ENCODE peak calls at places on chromosome 13, in nine cellular contexts. One of them, this sample, is unnamed. For H3K4me1, the result is how much of the 10 kb centered on the place peaks cover.

GRCh38 chr13:64164435-64164834 is 2748.8 kb upstream of the PCDH20 start:
- DNase-seq in left lung: peak
- DNase-seq in mesenchymal stem cell: no peak
- DNase-seq in neural progenitor cell: no peak
- DNase-seq in CD8-positive, alpha-beta memory T cell: no peak
- DNase-seq in neuronal stem cell: no peak
- DNase-seq in effector memory CD4-positive, alpha-beta T cell: no peak
- DNase-seq in hepatocyte: no peak
- DNase-seq in vagina: no peak
- DNase-seq in this sample: no peak

GRCh38 chr13:19822673-19823072 is 39.9 kb upstream of the PSPC1 start:
- DNase-seq in left lung: no peak
- DNase-seq in mesenchymal stem cell: no peak
- DNase-seq in neural progenitor cell: no peak
- DNase-seq in CD8-positive, alpha-beta memory T cell: no peak
- DNase-seq in neuronal stem cell: no peak
- DNase-seq in effector memory CD4-positive, alpha-beta T cell: no peak
- DNase-seq in hepatocyte: no peak
- DNase-seq in vagina: no peak
- DNase-seq in this sample: no peak

GRCh38 chr13:108306768-108307332 is 37.3 kb downstream of the TNFSF13B start:
- DNase-seq in left lung: no peak
- DNase-seq in mesenchymal stem cell: no peak
- DNase-seq in neural progenitor cell: no peak
- DNase-seq in CD8-positive, alpha-beta memory T cell: no peak
- DNase-seq in neuronal stem cell: no peak
- DNase-seq in effector memory CD4-positive, alpha-beta T cell: no peak
- DNase-seq in hepatocyte: no peak
- DNase-seq in vagina: no peak
- DNase-seq in this sample: no peak

GRCh38 chr13:30718661-30719520 is 16.5 kb upstream of the ALOX5AP start:
- DNase-seq in left lung: no peak
- DNase-seq in mesenchymal stem cell: peak
- DNase-seq in neural progenitor cell: no peak
- DNase-seq in CD8-positive, alpha-beta memory T cell: no peak
- DNase-seq in neuronal stem cell: no peak
- DNase-seq in effector memory CD4-positive, alpha-beta T cell: no peak
- DNase-seq in hepatocyte: no peak
- DNase-seq in vagina: no peak
- DNase-seq in this sample: no peak

GRCh38 chr13:106768991-106769390 is 201.1 kb upstream of the ARGLU1 start:
- DNase-seq in left lung: no peak
- DNase-seq in mesenchymal stem cell: no peak
- DNase-seq in neural progenitor cell: no peak
- DNase-seq in CD8-positive, alpha-beta memory T cell: no peak
- DNase-seq in neuronal stem cell: no peak
- DNase-seq in effector memory CD4-positive, alpha-beta T cell: no peak
- DNase-seq in hepatocyte: no peak
- DNase-seq in vagina: no peak
- DNase-seq in this sample: no peak

GRCh38 chr13:46632171-46632570 is 79.2 kb downstream of the LRCH1 start:
- DNase-seq in left lung: no peak
- DNase-seq in mesenchymal stem cell: no peak
- DNase-seq in neural progenitor cell: no peak
- DNase-seq in CD8-positive, alpha-beta memory T cell: no peak
- DNase-seq in neuronal stem cell: no peak
- DNase-seq in effector memory CD4-positive, alpha-beta T cell: no peak
- DNase-seq in hepatocyte: no peak
- DNase-seq in vagina: no peak
- DNase-seq in this sample: no peak

GRCh38 chr13:60484865-60485264 is 87.8 kb downstream of the TDRD3 start:
- DNase-seq in left lung: no peak
- DNase-seq in mesenchymal stem cell: no peak
- DNase-seq in neural progenitor cell: no peak
- DNase-seq in CD8-positive, alpha-beta memory T cell: no peak
- DNase-seq in neuronal stem cell: no peak
- DNase-seq in effector memory CD4-positive, alpha-beta T cell: no peak
- DNase-seq in hepatocyte: no peak
- DNase-seq in vagina: no peak
- DNase-seq in this sample: no peak

GRCh38 chr13:39530996-39531395 is 72.0 kb downstream of the LHFPL6 start:
- DNase-seq in left lung: no peak
- DNase-seq in mesenchymal stem cell: no peak
- DNase-seq in neural progenitor cell: no peak
- DNase-seq in CD8-positive, alpha-beta memory T cell: no peak
- DNase-seq in neuronal stem cell: no peak
- DNase-seq in effector memory CD4-positive, alpha-beta T cell: no peak
- DNase-seq in hepatocyte: no peak
- DNase-seq in vagina: no peak
- DNase-seq in this sample: no peak

GRCh38 chr13:114315074-114315785 is 927 bp downstream of the CHAMP1 start:
- DNase-seq in left lung: no peak
- DNase-seq in mesenchymal stem cell: no peak
- DNase-seq in neural progenitor cell: no peak
- DNase-seq in CD8-positive, alpha-beta memory T cell: peak
- DNase-seq in neuronal stem cell: no peak
- DNase-seq in effector memory CD4-positive, alpha-beta T cell: no peak
- DNase-seq in hepatocyte: no peak
- DNase-seq in vagina: no peak
- DNase-seq in this sample: no peak

GRCh38 chr13:47621931-47622330 is 379.1 kb downstream of the SUCLA2 start:
- DNase-seq in left lung: no peak
- DNase-seq in mesenchymal stem cell: no peak
- DNase-seq in neural progenitor cell: no peak
- DNase-seq in CD8-positive, alpha-beta memory T cell: no peak
- DNase-seq in neuronal stem cell: no peak
- DNase-seq in effector memory CD4-positive, alpha-beta T cell: no peak
- DNase-seq in hepatocyte: no peak
- DNase-seq in vagina: no peak
- DNase-seq in this sample: no peak

GRCh38 chr13:113821847-113822246 is 42.0 kb downstream of the GAS6 start:
- DNase-seq in left lung: peak
- DNase-seq in mesenchymal stem cell: no peak
- DNase-seq in neural progenitor cell: no peak
- DNase-seq in CD8-positive, alpha-beta memory T cell: no peak
- DNase-seq in neuronal stem cell: no peak
- DNase-seq in effector memory CD4-positive, alpha-beta T cell: no peak
- DNase-seq in hepatocyte: no peak
- DNase-seq in vagina: no peak
- DNase-seq in this sample: no peak

GRCh38 chr13:20188649-20189553 is 3.8 kb downstream of the GJB2 start:
- DNase-seq in left lung: peak
- DNase-seq in mesenchymal stem cell: no peak
- DNase-seq in neural progenitor cell: peak
- DNase-seq in CD8-positive, alpha-beta memory T cell: no peak
- DNase-seq in neuronal stem cell: no peak
- DNase-seq in effector memory CD4-positive, alpha-beta T cell: no peak
- DNase-seq in hepatocyte: no peak
- DNase-seq in vagina: peak
- DNase-seq in this sample: peak

GRCh38 chr13:66994097-66994496 is 236.0 kb downstream of the PCDH9 start:
- DNase-seq in left lung: peak
- DNase-seq in mesenchymal stem cell: peak
- DNase-seq in neural progenitor cell: peak
- DNase-seq in CD8-positive, alpha-beta memory T cell: no peak
- DNase-seq in neuronal stem cell: peak
- DNase-seq in effector memory CD4-positive, alpha-beta T cell: no peak
- DNase-seq in hepatocyte: peak
- DNase-seq in vagina: no peak
- DNase-seq in this sample: peak

GRCh38 chr13:51793570-51794273 is 10.2 kb downstream of the DHRS12 start:
- DNase-seq in left lung: no peak
- DNase-seq in mesenchymal stem cell: peak
- DNase-seq in neural progenitor cell: no peak
- DNase-seq in CD8-positive, alpha-beta memory T cell: no peak
- DNase-seq in neuronal stem cell: no peak
- DNase-seq in effector memory CD4-positive, alpha-beta T cell: no peak
- DNase-seq in hepatocyte: peak
- DNase-seq in vagina: no peak
- DNase-seq in this sample: peak

GRCh38 chr13:45333973-45334922 is 6.7 kb downstream of the TPT1 start:
- DNase-seq in left lung: no peak
- DNase-seq in mesenchymal stem cell: peak
- DNase-seq in neural progenitor cell: no peak
- DNase-seq in CD8-positive, alpha-beta memory T cell: peak
- DNase-seq in neuronal stem cell: no peak
- DNase-seq in effector memory CD4-positive, alpha-beta T cell: peak
- DNase-seq in hepatocyte: no peak
- DNase-seq in vagina: no peak
- DNase-seq in this sample: no peak
- H3K4me1 ChIP-seq in left lung: under half
- H3K4me1 ChIP-seq in mesenchymal stem cell: under half
- H3K4me1 ChIP-seq in neural progenitor cell: under half
- H3K4me1 ChIP-seq in CD8-positive, alpha-beta memory T cell: half or more
- H3K4me1 ChIP-seq in neuronal stem cell: under half
- H3K4me1 ChIP-seq in effector memory CD4-positive, alpha-beta T cell: half or more
- H3K4me1 ChIP-seq in hepatocyte: under half
- H3K4me1 ChIP-seq in vagina: half or more
- H3K4me1 ChIP-seq in this sample: half or more

GRCh38 chr13:87677043-87677333 is 5.8 kb downstream of the SLITRK5 start:
- DNase-seq in left lung: no peak
- DNase-seq in mesenchymal stem cell: no peak
- DNase-seq in neural progenitor cell: no peak
- DNase-seq in CD8-positive, alpha-beta memory T cell: no peak
- DNase-seq in neuronal stem cell: no peak
- DNase-seq in effector memory CD4-positive, alpha-beta T cell: no peak
- DNase-seq in hepatocyte: peak
- DNase-seq in vagina: no peak
- DNase-seq in this sample: no peak

GRCh38 chr13:87675851-87676250 is 4.7 kb downstream of the SLITRK5 start:
- DNase-seq in left lung: no peak
- DNase-seq in mesenchymal stem cell: no peak
- DNase-seq in neural progenitor cell: no peak
- DNase-seq in CD8-positive, alpha-beta memory T cell: no peak
- DNase-seq in neuronal stem cell: no peak
- DNase-seq in effector memory CD4-positive, alpha-beta T cell: no peak
- DNase-seq in hepatocyte: no peak
- DNase-seq in vagina: no peak
- DNase-seq in this sample: no peak

GRCh38 chr13:87678353-87678752 is 7.2 kb downstream of the SLITRK5 start:
- DNase-seq in left lung: no peak
- DNase-seq in mesenchymal stem cell: no peak
- DNase-seq in neural progenitor cell: no peak
- DNase-seq in CD8-positive, alpha-beta memory T cell: no peak
- DNase-seq in neuronal stem cell: no peak
- DNase-seq in effector memory CD4-positive, alpha-beta T cell: no peak
- DNase-seq in hepatocyte: no peak
- DNase-seq in vagina: no peak
- DNase-seq in this sample: no peak

GRCh38 chr13:87677334-87678234 is 6.4 kb downstream of the SLITRK5 start:
- DNase-seq in left lung: peak
- DNase-seq in mesenchymal stem cell: peak
- DNase-seq in neural progenitor cell: peak
- DNase-seq in CD8-positive, alpha-beta memory T cell: peak
- DNase-seq in neuronal stem cell: peak
- DNase-seq in effector memory CD4-positive, alpha-beta T cell: no peak
- DNase-seq in hepatocyte: peak
- DNase-seq in vagina: peak
- DNase-seq in this sample: peak

DNA sequence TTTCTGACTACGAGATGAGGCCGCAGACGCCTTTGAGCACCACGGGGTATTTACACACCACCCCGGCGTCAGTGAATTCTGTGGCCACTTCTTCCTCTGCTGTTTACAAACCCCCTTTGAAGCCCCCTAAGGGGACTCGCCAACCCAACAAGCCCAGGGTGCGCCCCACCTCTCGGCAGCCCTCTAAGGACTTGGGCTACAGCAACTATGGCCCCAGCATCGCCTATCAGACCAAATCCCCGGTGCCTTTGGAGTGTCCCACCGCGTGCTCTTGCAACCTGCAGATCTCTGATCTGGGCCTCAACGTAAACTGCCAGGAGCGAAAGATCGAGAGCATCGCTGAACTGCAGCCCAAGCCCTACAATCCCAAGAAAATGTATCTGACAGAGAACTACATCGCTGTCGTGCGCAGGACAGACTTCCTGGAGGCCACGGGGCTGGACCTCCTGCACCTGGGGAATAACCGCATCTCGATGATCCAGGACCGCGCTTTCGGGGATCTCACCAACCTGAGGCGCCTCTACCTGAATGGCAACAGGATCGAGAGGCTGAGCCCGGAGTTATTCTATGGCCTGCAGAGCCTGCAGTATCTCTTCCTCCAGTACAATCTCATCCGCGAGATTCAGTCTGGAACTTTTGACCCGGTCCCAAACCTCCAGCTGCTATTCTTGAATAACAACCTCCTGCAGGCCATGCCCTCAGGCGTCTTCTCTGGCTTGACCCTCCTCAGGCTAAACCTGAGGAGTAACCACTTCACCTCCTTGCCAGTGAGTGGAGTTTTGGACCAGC is 5.3 kb downstream of the SLITRK5 start:
- DNase-seq in left lung: peak
- DNase-seq in mesenchymal stem cell: no peak
- DNase-seq in neural progenitor cell: peak
- DNase-seq in CD8-positive, alpha-beta memory T cell: no peak
- DNase-seq in neuronal stem cell: no peak
- DNase-seq in effector memory CD4-positive, alpha-beta T cell: no peak
- DNase-seq in hepatocyte: no peak
- DNase-seq in vagina: no peak
- DNase-seq in this sample: no peak
- H3K4me1 ChIP-seq in left lung: under half
- H3K4me1 ChIP-seq in mesenchymal stem cell: under half
- H3K4me1 ChIP-seq in neural progenitor cell: under half
- H3K4me1 ChIP-seq in CD8-positive, alpha-beta memory T cell: under half
- H3K4me1 ChIP-seq in neuronal stem cell: under half
- H3K4me1 ChIP-seq in effector memory CD4-positive, alpha-beta T cell: under half
- H3K4me1 ChIP-seq in hepatocyte: under half
- H3K4me1 ChIP-seq in vagina: under half
- H3K4me1 ChIP-seq in this sample: under half

DNA sequence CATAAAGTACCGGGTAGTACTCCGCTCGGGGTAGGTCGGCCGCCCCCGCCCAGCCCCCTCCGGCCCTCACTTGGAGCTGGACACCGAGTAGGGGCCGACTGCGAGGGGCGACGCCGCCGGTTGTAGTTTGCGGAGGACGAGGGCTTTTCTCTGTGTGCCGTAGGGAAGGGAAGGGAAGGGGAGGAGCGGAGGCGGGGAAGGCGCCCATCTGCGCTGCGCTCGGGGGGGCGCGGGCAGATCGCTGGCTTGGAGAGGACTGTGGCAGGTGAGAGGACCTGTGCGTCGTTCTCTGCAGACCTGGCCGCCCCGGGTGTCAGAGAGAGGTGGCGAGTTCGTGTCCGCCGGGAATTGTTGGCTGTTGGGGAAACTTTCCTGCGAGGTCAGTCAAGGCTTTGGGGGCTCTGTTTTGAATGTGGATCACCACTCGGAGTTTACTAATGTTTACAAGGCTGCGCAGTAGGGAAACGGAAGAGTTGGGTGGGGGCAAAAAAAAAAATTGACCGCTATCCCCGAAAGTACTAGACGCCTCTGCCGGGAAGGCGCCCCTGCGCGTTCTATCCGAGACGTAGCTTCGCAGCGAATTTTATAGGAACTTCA is 1.4 kb downstream of the ING1 start:
- DNase-seq in left lung: peak
- DNase-seq in mesenchymal stem cell: no peak
- DNase-seq in neural progenitor cell: peak
- DNase-seq in CD8-positive, alpha-beta memory T cell: no peak
- DNase-seq in neuronal stem cell: peak
- DNase-seq in effector memory CD4-positive, alpha-beta T cell: peak
- DNase-seq in hepatocyte: peak
- DNase-seq in vagina: peak
- DNase-seq in this sample: peak
- H3K4me1 ChIP-seq in left lung: under half
- H3K4me1 ChIP-seq in mesenchymal stem cell: under half
- H3K4me1 ChIP-seq in neural progenitor cell: under half
- H3K4me1 ChIP-seq in CD8-positive, alpha-beta memory T cell: under half
- H3K4me1 ChIP-seq in neuronal stem cell: under half
- H3K4me1 ChIP-seq in effector memory CD4-positive, alpha-beta T cell: under half
- H3K4me1 ChIP-seq in hepatocyte: under half
- H3K4me1 ChIP-seq in vagina: under half
- H3K4me1 ChIP-seq in this sample: under half

GRCh38 chr13:40961224-40961623 is 57.9 kb downstream of the ELF1 start:
- DNase-seq in left lung: no peak
- DNase-seq in mesenchymal stem cell: no peak
- DNase-seq in neural progenitor cell: no peak
- DNase-seq in CD8-positive, alpha-beta memory T cell: no peak
- DNase-seq in neuronal stem cell: no peak
- DNase-seq in effector memory CD4-positive, alpha-beta T cell: no peak
- DNase-seq in hepatocyte: no peak
- DNase-seq in vagina: no peak
- DNase-seq in this sample: no peak
- H3K4me1 ChIP-seq in left lung: under half
- H3K4me1 ChIP-seq in mesenchymal stem cell: under half
- H3K4me1 ChIP-seq in neural progenitor cell: under half
- H3K4me1 ChIP-seq in CD8-positive, alpha-beta memory T cell: half or more
- H3K4me1 ChIP-seq in neuronal stem cell: under half
- H3K4me1 ChIP-seq in effector memory CD4-positive, alpha-beta T cell: under half
- H3K4me1 ChIP-seq in hepatocyte: under half
- H3K4me1 ChIP-seq in vagina: half or more
- H3K4me1 ChIP-seq in this sample: under half

This sample was measured in A673.